ENCODE peak calls at places on chromosome 16, in eight cellular contexts. One of them, this sample, is unnamed.

GRCh38 chr16:88060524-88061219 is 109.4 kb downstream of the BANP start:
- DNase-seq in right lobe of liver: no peak
- DNase-seq in tibial nerve: no peak
- DNase-seq in HCT116: no peak
- DNase-seq in heart left ventricle: no peak
- DNase-seq in sigmoid colon: no peak
- DNase-seq in stomach: no peak
- DNase-seq in testis: no peak
- DNase-seq in this sample: no peak

GRCh38 chr16:55297910-55298175 is 26.2 kb upstream of the IRX6 start:
- DNase-seq in testis: no peak
- DNase-seq in heart left ventricle: no peak
- DNase-seq in tibial nerve: no peak
- DNase-seq in stomach: no peak
- DNase-seq in sigmoid colon: no peak
- DNase-seq in HCT116: no peak
- DNase-seq in right lobe of liver: no peak
- DNase-seq in this sample: no peak

GRCh38 chr16:79599256-79599836 is 1.2 kb downstream of the MAF start:
- DNase-seq in tibial nerve: no peak
- DNase-seq in right lobe of liver: peak
- DNase-seq in testis: no peak
- DNase-seq in stomach: no peak
- DNase-seq in sigmoid colon: peak
- DNase-seq in heart left ventricle: peak
- DNase-seq in HCT116: no peak
- DNase-seq in this sample: peak

GRCh38 chr16:87017388-87018012 is 299.7 kb downstream of the C16orf95 start:
- DNase-seq in heart left ventricle: no peak
- DNase-seq in right lobe of liver: peak
- DNase-seq in HCT116: peak
- DNase-seq in sigmoid colon: peak
- DNase-seq in stomach: no peak
- DNase-seq in tibial nerve: no peak
- DNase-seq in testis: no peak
- DNase-seq in this sample: no peak

GRCh38 chr16:78485899-78486221 is 386.4 kb downstream of the WWOX start:
- DNase-seq in tibial nerve: no peak
- DNase-seq in sigmoid colon: no peak
- DNase-seq in right lobe of liver: no peak
- DNase-seq in HCT116: no peak
- DNase-seq in heart left ventricle: no peak
- DNase-seq in testis: no peak
- DNase-seq in stomach: no peak
- DNase-seq in this sample: no peak

GRCh38 chr16:89562939-89563338 is 2.5 kb downstream of the RPL13 start:
- DNase-seq in testis: no peak
- DNase-seq in HCT116: no peak
- DNase-seq in sigmoid colon: no peak
- DNase-seq in heart left ventricle: no peak
- DNase-seq in tibial nerve: no peak
- DNase-seq in right lobe of liver: no peak
- DNase-seq in stomach: no peak
- DNase-seq in this sample: no peak

GRCh38 chr16:27355610-27356009 is 41.8 kb downstream of the IL4R start:
- DNase-seq in heart left ventricle: peak
- DNase-seq in right lobe of liver: peak
- DNase-seq in sigmoid colon: peak
- DNase-seq in HCT116: peak
- DNase-seq in testis: peak
- DNase-seq in tibial nerve: no peak
- DNase-seq in stomach: peak
- DNase-seq in this sample: peak

GRCh38 chr16:86258713-86259112 is 251.6 kb upstream of the FOXF1 start:
- DNase-seq in HCT116: no peak
- DNase-seq in stomach: no peak
- DNase-seq in right lobe of liver: no peak
- DNase-seq in heart left ventricle: no peak
- DNase-seq in testis: no peak
- DNase-seq in tibial nerve: no peak
- DNase-seq in sigmoid colon: no peak
- DNase-seq in this sample: no peak

GRCh38 chr16:54847207-54847606 is 83.5 kb upstream of the IRX5 start:
- DNase-seq in heart left ventricle: no peak
- DNase-seq in HCT116: no peak
- DNase-seq in tibial nerve: no peak
- DNase-seq in right lobe of liver: no peak
- DNase-seq in sigmoid colon: no peak
- DNase-seq in stomach: no peak
- DNase-seq in testis: no peak
- DNase-seq in this sample: no peak

GRCh38 chr16:3597226-3597625 is 14.2 kb downstream of the SLX4 start:
- DNase-seq in stomach: no peak
- DNase-seq in HCT116: no peak
- DNase-seq in tibial nerve: no peak
- DNase-seq in heart left ventricle: no peak
- DNase-seq in testis: no peak
- DNase-seq in sigmoid colon: no peak
- DNase-seq in right lobe of liver: no peak
- DNase-seq in this sample: no peak

GRCh38 chr16:66713076-66713475 is 16.5 kb upstream of the CMTM4 start:
- DNase-seq in testis: no peak
- DNase-seq in heart left ventricle: no peak
- DNase-seq in tibial nerve: no peak
- DNase-seq in stomach: no peak
- DNase-seq in right lobe of liver: no peak
- DNase-seq in sigmoid colon: peak
- DNase-seq in HCT116: no peak
- DNase-seq in this sample: no peak

GRCh38 chr16:74083582-74083981 is 213.0 kb upstream of the PSMD7 start:
- DNase-seq in testis: no peak
- DNase-seq in stomach: no peak
- DNase-seq in heart left ventricle: no peak
- DNase-seq in right lobe of liver: no peak
- DNase-seq in sigmoid colon: no peak
- DNase-seq in HCT116: no peak
- DNase-seq in tibial nerve: no peak
- DNase-seq in this sample: no peak

GRCh38 chr16:10265770-10266615 is 83.8 kb upstream of the GRIN2A start:
- DNase-seq in stomach: no peak
- DNase-seq in right lobe of liver: peak
- DNase-seq in tibial nerve: no peak
- DNase-seq in sigmoid colon: no peak
- DNase-seq in testis: no peak
- DNase-seq in heart left ventricle: no peak
- DNase-seq in HCT116: no peak
- DNase-seq in this sample: no peak

GRCh38 chr16:56640076-56640475 is 1.6 kb downstream of the MT1A start:
- DNase-seq in sigmoid colon: no peak
- DNase-seq in tibial nerve: no peak
- DNase-seq in heart left ventricle: no peak
- DNase-seq in stomach: no peak
- DNase-seq in right lobe of liver: no peak
- DNase-seq in testis: no peak
- DNase-seq in HCT116: no peak
- DNase-seq in this sample: no peak

GRCh38 chr16:56639045-56639444 is 579 bp downstream of the MT1A start:
- DNase-seq in heart left ventricle: no peak
- DNase-seq in testis: no peak
- DNase-seq in HCT116: no peak
- DNase-seq in sigmoid colon: no peak
- DNase-seq in right lobe of liver: no peak
- DNase-seq in stomach: no peak
- DNase-seq in tibial nerve: no peak
- DNase-seq in this sample: no peak

GRCh38 chr16:56635441-56635967 is 3.0 kb upstream of the MT1A start:
- DNase-seq in testis: no peak
- DNase-seq in heart left ventricle: no peak
- DNase-seq in HCT116: no peak
- DNase-seq in stomach: no peak
- DNase-seq in right lobe of liver: no peak
- DNase-seq in sigmoid colon: no peak
- DNase-seq in tibial nerve: no peak
- DNase-seq in this sample: no peak

GRCh38 chr16:56636616-56637413 is 1.7 kb upstream of the MT1A start:
- DNase-seq in sigmoid colon: no peak
- DNase-seq in right lobe of liver: no peak
- DNase-seq in heart left ventricle: no peak
- DNase-seq in HCT116: no peak
- DNase-seq in tibial nerve: no peak
- DNase-seq in stomach: no peak
- DNase-seq in testis: no peak
- DNase-seq in this sample: no peak

GRCh38 chr16:56637814-56638750 is at the start of gene MT1A:
- DNase-seq in heart left ventricle: peak
- DNase-seq in sigmoid colon: peak
- DNase-seq in stomach: peak
- DNase-seq in tibial nerve: peak
- DNase-seq in right lobe of liver: peak
- DNase-seq in HCT116: no peak
- DNase-seq in testis: peak
- DNase-seq in this sample: no peak
- TF ChIP-seq POLR2A in heart left ventricle: peak
- TF ChIP-seq POLR2A in sigmoid colon: peak
- TF ChIP-seq POLR2A in stomach: no peak
- TF ChIP-seq POLR2A in tibial nerve: peak
- TF ChIP-seq POLR2A in right lobe of liver: peak
- TF ChIP-seq POLR2A in HCT116: no peak
- TF ChIP-seq POLR2A in testis: no peak
- TF ChIP-seq POLR2A in this sample: no peak

GRCh38 chr16:966505-966904 is 4.3 kb downstream of the LMF1 start:
- DNase-seq in heart left ventricle: no peak
- DNase-seq in tibial nerve: no peak
- DNase-seq in sigmoid colon: no peak
- DNase-seq in stomach: no peak
- DNase-seq in HCT116: no peak
- DNase-seq in testis: no peak
- DNase-seq in right lobe of liver: no peak
- DNase-seq in this sample: no peak

GRCh38 chr16:965487-965886 is 5.3 kb downstream of the LMF1 start:
- DNase-seq in sigmoid colon: no peak
- DNase-seq in stomach: no peak
- DNase-seq in heart left ventricle: no peak
- DNase-seq in testis: no peak
- DNase-seq in tibial nerve: no peak
- DNase-seq in right lobe of liver: no peak
- DNase-seq in HCT116: no peak
- DNase-seq in this sample: no peak

GRCh38 chr16:966035-966434 is 4.7 kb downstream of the LMF1 start:
- DNase-seq in stomach: no peak
- DNase-seq in testis: no peak
- DNase-seq in heart left ventricle: no peak
- DNase-seq in right lobe of liver: peak
- DNase-seq in sigmoid colon: no peak
- DNase-seq in tibial nerve: no peak
- DNase-seq in HCT116: no peak
- DNase-seq in this sample: no peak

GRCh38 chr16:963913-964695 is 6.7 kb downstream of the LMF1 start:
- DNase-seq in HCT116: no peak
- DNase-seq in sigmoid colon: no peak
- DNase-seq in right lobe of liver: no peak
- DNase-seq in heart left ventricle: no peak
- DNase-seq in testis: no peak
- DNase-seq in tibial nerve: no peak
- DNase-seq in stomach: no peak
- DNase-seq in this sample: no peak

DNA sequence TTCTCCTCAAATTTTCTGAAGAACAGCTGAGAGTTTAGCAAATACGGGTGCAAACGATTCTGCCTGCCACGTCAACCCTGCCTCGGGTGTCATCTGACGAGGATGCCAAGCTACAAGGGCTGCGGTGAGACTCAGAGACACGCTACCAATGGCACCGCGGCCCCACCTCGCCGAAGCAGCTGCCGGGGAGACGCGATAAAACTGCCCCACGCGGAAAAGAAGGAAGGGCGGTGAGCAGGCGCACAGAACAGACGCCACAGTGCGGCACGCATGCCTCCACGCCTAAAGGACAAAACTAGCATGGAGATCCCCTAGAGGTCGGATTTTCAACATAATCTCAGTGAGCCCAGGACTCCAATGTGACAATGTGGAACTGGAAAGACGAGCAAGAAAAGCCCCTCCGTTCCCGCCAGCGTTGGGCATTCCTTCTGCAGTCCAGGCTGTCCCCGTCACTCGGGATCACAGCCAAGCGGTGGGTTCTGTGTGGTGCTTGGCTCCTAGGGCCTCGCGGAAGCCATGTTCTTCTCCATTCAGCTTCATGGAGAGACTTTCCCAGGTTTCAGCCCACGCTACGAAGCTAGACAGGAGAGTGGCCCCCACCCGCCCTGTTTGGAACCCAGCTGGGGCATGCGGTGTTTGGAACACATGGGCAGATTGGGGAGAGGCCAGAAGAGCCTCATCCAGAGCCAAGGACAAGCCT is 5.9 kb downstream of the LMF1 start:
- DNase-seq in stomach: no peak
- DNase-seq in right lobe of liver: peak
- DNase-seq in tibial nerve: no peak
- DNase-seq in sigmoid colon: no peak
- DNase-seq in testis: no peak
- DNase-seq in heart left ventricle: no peak
- DNase-seq in HCT116: no peak
- DNase-seq in this sample: no peak
- TF ChIP-seq POLR2A in stomach: no peak
- TF ChIP-seq POLR2A in right lobe of liver: no peak
- TF ChIP-seq POLR2A in tibial nerve: no peak
- TF ChIP-seq POLR2A in sigmoid colon: no peak
- TF ChIP-seq POLR2A in testis: no peak
- TF ChIP-seq POLR2A in heart left ventricle: no peak
- TF ChIP-seq POLR2A in HCT116: no peak
- TF ChIP-seq POLR2A in this sample: no peak

DNA sequence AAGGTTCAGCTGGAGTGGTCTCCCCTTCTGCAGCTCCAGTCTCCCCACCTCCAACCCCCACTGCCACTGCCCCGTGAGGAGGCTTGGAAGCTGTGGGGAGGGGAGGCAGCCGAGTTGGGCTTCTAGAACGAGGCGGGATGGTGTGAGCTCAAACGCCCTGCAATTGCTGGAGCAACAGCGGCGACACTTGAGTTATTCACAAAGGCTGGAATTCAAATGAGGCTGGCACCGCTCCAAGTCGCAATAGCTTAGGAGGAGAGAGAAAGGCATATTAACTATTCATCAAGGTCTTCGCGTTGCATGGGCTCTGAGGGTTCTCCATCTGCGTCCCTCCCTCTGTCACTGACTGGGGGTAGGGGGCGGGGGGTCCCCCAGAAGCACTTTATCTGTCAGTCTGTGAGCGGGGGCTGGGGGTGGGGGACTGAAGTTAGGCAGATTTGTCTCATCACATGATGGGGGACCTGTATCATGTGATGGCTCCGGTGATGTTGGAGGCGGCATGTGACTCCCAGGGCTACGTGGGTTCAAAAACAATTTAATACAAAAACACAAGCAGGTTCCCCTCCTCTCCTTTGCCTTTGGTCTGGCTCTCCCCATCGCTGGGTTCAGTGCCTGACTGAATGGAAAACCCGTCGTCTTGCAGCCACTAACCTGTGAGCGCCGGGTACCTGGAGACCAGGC is 70.5 kb downstream of the RBBP6 start:
- DNase-seq in sigmoid colon: peak
- DNase-seq in HCT116: no peak
- DNase-seq in testis: peak
- DNase-seq in stomach: peak
- DNase-seq in tibial nerve: peak
- DNase-seq in right lobe of liver: peak
- DNase-seq in heart left ventricle: peak
- DNase-seq in this sample: peak
- TF ChIP-seq POLR2A in sigmoid colon: no peak
- TF ChIP-seq POLR2A in HCT116: no peak
- TF ChIP-seq POLR2A in testis: no peak
- TF ChIP-seq POLR2A in stomach: no peak
- TF ChIP-seq POLR2A in tibial nerve: no peak
- TF ChIP-seq POLR2A in right lobe of liver: no peak
- TF ChIP-seq POLR2A in heart left ventricle: no peak
- TF ChIP-seq POLR2A in this sample: no peak

GRCh38 chr16:69132424-69133252 is at the start of the genes CHTF8 and UTP4:
- DNase-seq in right lobe of liver: peak
- DNase-seq in HCT116: peak
- DNase-seq in testis: peak
- DNase-seq in heart left ventricle: peak
- DNase-seq in stomach: peak
- DNase-seq in sigmoid colon: peak
- DNase-seq in tibial nerve: peak
- DNase-seq in this sample: peak
- TF ChIP-seq POLR2A in right lobe of liver: peak
- TF ChIP-seq POLR2A in HCT116: peak
- TF ChIP-seq POLR2A in testis: peak
- TF ChIP-seq POLR2A in heart left ventricle: peak
- TF ChIP-seq POLR2A in stomach: no peak
- TF ChIP-seq POLR2A in sigmoid colon: peak
- TF ChIP-seq POLR2A in tibial nerve: peak
- TF ChIP-seq POLR2A in this sample: peak